ENCODE peak calls at places on chromosome 22, in seven cellular contexts. I is pancreas, O is mammary epithelial cell, T is kidney epithelial cell, U is BJ, D is astrocyte, X is fibroblast of pulmonary artery. E is an unnamed sample.

GRCh38 chr22:38314140-38314991 is 2.9 kb downstream of the CSNK1E start:
- DNase-seq in I (no peak), O (peak), T (no peak), U (no peak), D (peak), X (peak), E (peak)

GRCh38 chr22:22753526-22754267 is 109.3 kb downstream of the GGTLC2 start:
- DNase-seq in I (peak), O (peak), T (no peak), U (no peak), D (no peak), X (peak), E (peak)

GRCh38 chr22:21014202-21015050 is 539 bp upstream of the P2RX6 start:
- DNase-seq in I (peak), O (peak), T (peak), U (peak), D (peak), X (peak), E (peak)

GRCh38 chr22:17201285-17201945 is 17.8 kb downstream of the ADA2 start:
- DNase-seq in I (no peak), O (no peak), T (no peak), U (no peak), D (no peak), X (peak), E (peak)

GRCh38 chr22:23070418-23071162 is at the start of gene GNAZ:
- DNase-seq in I (no peak), O (no peak), T (no peak), U (no peak), D (no peak), X (no peak), E (peak)

GRCh38 chr22:21020802-21021429 is 6.0 kb downstream of the P2RX6 start:
- DNase-seq in I (no peak), O (no peak), T (no peak), U (no peak), D (no peak), X (no peak), E (peak)

GRCh38 chr22:38873469-38874411 is 1.7 kb upstream of the CBX6 start:
- DNase-seq in I (no peak), O (peak), T (no peak), U (no peak), D (no peak), X (no peak), E (no peak)

GRCh38 chr22:38758276-38758945 is 2.6 kb upstream of the SUN2 start:
- DNase-seq in I (no peak), O (no peak), T (no peak), U (no peak), D (no peak), X (no peak), E (no peak)

GRCh38 chr22:47727656-47728055 is 965.2 kb downstream of the TBC1D22A start:
- DNase-seq in I (no peak), O (no peak), T (no peak), U (no peak), D (no peak), X (no peak), E (no peak)

GRCh38 chr22:44363214-44363979 is 50.6 kb upstream of the SHISAL1 start:
- DNase-seq in I (no peak), O (peak), T (no peak), U (peak), D (peak), X (peak), E (peak)

GRCh38 chr22:33321466-33321865 is 263.3 kb upstream of the SYN3 start:
- DNase-seq in I (no peak), O (no peak), T (no peak), U (no peak), D (no peak), X (no peak), E (no peak)

GRCh38 chr22:50074551-50075042 is 10.6 kb downstream of the MLC1 start:
- DNase-seq in I (no peak), O (no peak), T (no peak), U (no peak), D (no peak), X (no peak), E (peak)

GRCh38 chr22:35301370-35301874 is 1.7 kb downstream of the TOM1 start:
- DNase-seq in I (peak), O (peak), T (no peak), U (peak), D (peak), X (peak), E (peak)

GRCh38 chr22:24106385-24107381 is 74.6 kb upstream of the SUSD2 start:
- DNase-seq in I (no peak), O (no peak), T (no peak), U (no peak), D (no peak), X (no peak), E (peak)
- TF ChIP-seq CTCF in I (no peak), O (no peak), T (peak), U (peak), D (no peak), X (no peak), E (peak)

GRCh38 chr22:24400726-24401596 is 26.4 kb upstream of the ADORA2A start:
- DNase-seq in I (no peak), O (no peak), T (no peak), U (no peak), D (peak), X (no peak), E (no peak)
- H3K4me3 ChIP-seq in I (no peak), O (no peak), T (no peak), U (no peak), D (no peak), X (no peak), E (no peak)

DNA sequence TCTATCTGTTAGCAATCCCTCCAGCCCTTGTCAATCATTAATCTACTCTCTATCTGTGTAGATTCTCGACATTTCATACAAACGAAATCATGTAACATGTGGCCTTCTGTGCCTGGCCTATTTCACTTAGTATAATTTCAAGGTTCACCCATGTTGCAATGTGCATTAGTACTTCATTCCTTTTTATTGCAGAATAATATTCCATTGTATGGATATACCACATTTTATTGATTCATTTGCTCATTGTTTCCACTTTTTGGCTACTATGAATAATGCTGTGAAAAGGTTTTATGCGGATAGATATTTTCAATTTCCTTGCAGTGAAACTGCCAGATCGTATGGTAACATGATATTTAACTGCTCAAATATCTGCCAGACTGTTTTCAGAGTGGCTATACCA is 100.1 kb downstream of the MIAT start:
- DNase-seq in I (no peak), O (no peak), T (no peak), U (no peak), D (no peak), X (no peak), E (no peak)
- TF ChIP-seq CTCF in I (no peak), O (no peak), T (no peak), U (no peak), D (no peak), X (no peak), E (no peak)

GRCh38 chr22:19522190-19522880 is 1.9 kb downstream of the CLDN5 start:
- DNase-seq in I (no peak), O (no peak), T (no peak), U (no peak), D (no peak), X (no peak), E (no peak)

GRCh38 chr22:19525116-19525660 is 978 bp upstream of the CLDN5 start:
- DNase-seq in I (no peak), O (no peak), T (no peak), U (no peak), D (no peak), X (no peak), E (no peak)

GRCh38 chr22:19524170-19525115 is at the start of gene CLDN5:
- DNase-seq in I (no peak), O (no peak), T (no peak), U (no peak), D (no peak), X (peak), E (peak)

GRCh38 chr22:19522881-19523239 is 1.4 kb downstream of the CLDN5 start:
- DNase-seq in I (no peak), O (no peak), T (no peak), U (no peak), D (no peak), X (no peak), E (no peak)

GRCh38 chr22:19523240-19524169 is 705 bp downstream of the CLDN5 start:
- DNase-seq in I (no peak), O (peak), T (no peak), U (no peak), D (peak), X (peak), E (peak)
- H3K4me3 ChIP-seq in I (no peak), O (no peak), T (peak), U (peak), D (peak), X (peak), E (peak)

GRCh38 chr22:32132783-32133182 is 26.3 kb downstream of the C22orf42 start:
- DNase-seq in I (no peak), O (no peak), T (no peak), U (no peak), D (no peak), X (no peak), E (no peak)

GRCh38 chr22:32132126-32132525 is 27.0 kb downstream of the C22orf42 start:
- DNase-seq in I (no peak), O (no peak), T (no peak), U (no peak), D (no peak), X (no peak), E (no peak)

GRCh38 chr22:32130464-32130863 is 28.6 kb downstream of the C22orf42 start:
- DNase-seq in I (no peak), O (peak), T (no peak), U (no peak), D (no peak), X (no peak), E (no peak)

GRCh38 chr22:32123657-32124056 is 35.4 kb downstream of the C22orf42 start:
- DNase-seq in I (no peak), O (no peak), T (no peak), U (no peak), D (no peak), X (no peak), E (no peak)

DNA sequence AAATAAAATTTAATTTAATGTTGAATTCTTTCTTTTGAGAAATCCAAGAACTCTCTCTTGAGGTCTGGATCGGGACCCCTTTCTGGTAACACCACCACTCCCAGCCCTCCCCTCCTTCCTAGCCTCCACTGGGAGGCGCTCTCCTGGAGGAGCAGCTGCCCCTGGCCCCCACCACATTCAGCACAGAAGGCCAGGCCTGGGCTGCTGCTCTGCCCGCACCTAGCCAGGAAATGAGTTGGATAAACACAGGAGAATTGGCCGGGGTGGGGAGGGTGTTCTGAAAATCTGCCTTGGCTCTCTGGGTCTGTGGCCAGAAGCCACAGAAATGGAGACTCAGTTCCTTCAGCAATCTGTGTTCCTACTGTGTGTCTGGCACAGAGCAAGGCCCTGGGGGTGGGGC is 31.2 kb downstream of the C22orf42 start:
- DNase-seq in I (no peak), O (no peak), T (no peak), U (no peak), D (no peak), X (no peak), E (no peak)
- TF ChIP-seq CTCF in I (no peak), O (no peak), T (no peak), U (no peak), D (no peak), X (no peak), E (no peak)

GRCh38 chr22:45506961-45507360 is 4.3 kb downstream of the FBLN1 start:
- DNase-seq in I (no peak), O (no peak), T (no peak), U (no peak), D (no peak), X (no peak), E (no peak)
- H3K4me3 ChIP-seq in I (no peak), O (no peak), T (no peak), U (peak), D (no peak), X (no peak), E (no peak)